ENCODE peak calls at places on chromosomes 1 and 21, in five cellular contexts. S is PC-3, Y is esophagus squamous epithelium, H is uterus, L is sigmoid colon. Z is an unnamed sample.

GRCh38 chr1:111191496-111191895 is 8.9 kb downstream of the DENND2D start:
- DNase-seq in S (no peak), H (no peak), L (no peak), Y (no peak), Z (no peak)

GRCh38 chr1:114466334-114467014 is 44.5 kb downstream of the TRIM33 start:
- DNase-seq in Y (no peak), H (no peak), L (no peak), S (no peak), Z (no peak)

GRCh38 chr21:38486221-38486620 is 12.1 kb downstream of the ERG start:
- DNase-seq in Y (no peak), S (peak), L (no peak), H (no peak), Z (no peak)

GRCh38 chr1:52955129-52955970 is 28.3 kb downstream of the SCP2 start:
- DNase-seq in H (no peak), S (peak), L (no peak), Y (no peak), Z (peak)

GRCh38 chr21:15514073-15514946 is 215.5 kb upstream of the USP25 start:
- DNase-seq in Y (no peak), H (no peak), L (no peak), S (no peak), Z (no peak)

GRCh38 chr1:166088572-166088955 is 78.2 kb downstream of the FAM78B start:
- DNase-seq in H (no peak), L (no peak), Y (no peak), S (no peak), Z (no peak)

GRCh38 chr21:38933731-38934130 is 128.0 kb downstream of the ETS2 start:
- DNase-seq in L (no peak), Y (no peak), S (no peak), H (no peak), Z (no peak)

GRCh38 chr1:161304927-161305871 is 4.6 kb downstream of the MPZ start:
- DNase-seq in L (no peak), S (no peak), H (no peak), Y (no peak), Z (no peak)

GRCh38 chr1:24254783-24255182 is 64.4 kb upstream of the GRHL3 start:
- DNase-seq in H (no peak), Y (no peak), L (no peak), S (no peak), Z (no peak)

GRCh38 chr1:235908742-235909520 is 42.2 kb upstream of the LYST start:
- DNase-seq in Y (no peak), S (peak), H (no peak), L (no peak), Z (peak)

GRCh38 chr1:185581961-185582725 is 152.0 kb upstream of the HMCN1 start:
- DNase-seq in S (peak), H (no peak), Y (no peak), L (no peak), Z (no peak)

GRCh38 chr1:203084588-203085527 is 954 bp downstream of the MYOG start:
- DNase-seq in S (peak), H (no peak), Y (no peak), L (peak), Z (peak)

GRCh38 chr1:203085528-203086406 is at the start of gene MYOG:
- DNase-seq in L (peak), S (no peak), H (no peak), Y (no peak), Z (no peak)

GRCh38 chr1:203081465-203082355 is 4.1 kb downstream of the MYOG start:
- DNase-seq in S (no peak), Y (no peak), L (peak), H (no peak), Z (no peak)

GRCh38 chr1:203082571-203083462 is 3.0 kb downstream of the MYOG start:
- DNase-seq in S (no peak), L (peak), H (no peak), Y (no peak), Z (no peak)

DNA sequence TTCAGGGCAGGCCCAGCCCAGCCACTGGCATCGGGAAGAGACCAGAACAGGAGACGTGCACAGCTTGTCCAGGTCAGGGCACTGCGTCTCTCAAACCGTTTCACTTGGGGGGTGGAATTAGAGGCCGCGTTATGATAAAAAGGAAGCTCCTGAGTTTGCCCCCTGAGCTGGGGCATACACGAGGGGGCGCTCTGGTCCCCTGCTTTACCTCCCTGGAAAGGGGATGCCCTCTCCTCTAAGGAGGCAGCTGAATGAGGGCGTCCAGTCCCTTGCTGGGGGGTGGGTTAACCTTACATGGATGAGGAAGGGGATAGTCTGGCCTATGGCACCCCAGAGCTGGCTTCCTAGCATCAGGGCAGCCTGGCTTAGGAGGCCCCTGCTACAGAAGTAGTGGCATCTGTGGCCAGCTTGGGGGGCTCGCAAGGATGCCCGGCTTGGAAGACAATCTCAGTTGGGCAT is 2.3 kb downstream of the MYOG start:
- DNase-seq in S (no peak), Y (no peak), H (no peak), L (peak), Z (no peak)
- TF ChIP-seq CTCF in S (peak), Y (no peak), H (no peak), L (no peak), Z (no peak)

GRCh38 chr1:221435510-221435909 is 306.4 kb downstream of the DUSP10 start:
- DNase-seq in Y (no peak), L (no peak), S (peak), H (no peak), Z (no peak)

GRCh38 chr1:221429262-221429661 is 312.6 kb downstream of the DUSP10 start:
- DNase-seq in Y (no peak), H (no peak), L (no peak), S (peak), Z (no peak)

GRCh38 chr1:221431968-221432367 is 309.9 kb downstream of the DUSP10 start:
- DNase-seq in S (no peak), H (no peak), Y (no peak), L (no peak), Z (no peak)

GRCh38 chr1:221430133-221430960 is 311.5 kb downstream of the DUSP10 start:
- DNase-seq in L (no peak), H (no peak), S (no peak), Y (no peak), Z (no peak)

GRCh38 chr1:221431068-221431651 is 310.7 kb downstream of the DUSP10 start:
- DNase-seq in S (no peak), Y (no peak), L (no peak), H (no peak), Z (no peak)
- TF ChIP-seq CTCF in S (peak), Y (no peak), L (no peak), H (no peak), Z (no peak)

DNA sequence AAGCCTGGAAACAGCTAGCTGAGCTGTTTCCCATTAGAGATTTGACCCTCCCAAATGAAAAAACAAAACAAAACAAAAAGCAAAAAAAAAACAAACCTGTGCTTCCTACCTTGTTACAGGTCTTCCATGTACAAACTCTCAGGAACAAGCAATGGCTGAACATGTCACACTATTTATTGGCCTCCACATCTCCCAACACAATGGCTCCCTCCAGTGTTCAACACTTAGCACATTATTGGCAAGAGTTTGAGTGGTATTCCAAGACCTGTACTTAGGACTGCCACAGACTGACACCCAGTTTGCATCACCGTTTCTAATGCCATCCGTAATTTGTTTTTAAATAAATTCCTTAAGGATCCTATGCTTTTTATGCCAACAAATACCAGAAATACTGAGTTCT is 195.0 kb upstream of the OLFM3 start:
- DNase-seq in S (peak), L (no peak), H (no peak), Y (no peak), Z (peak)
- TF ChIP-seq CTCF in S (peak), L (no peak), H (no peak), Y (no peak), Z (no peak)

GRCh38 chr1:160061376-160062100 is 8.4 kb downstream of the KCNJ10 start:
- DNase-seq in Y (no peak), H (no peak), L (no peak), S (no peak), Z (no peak)
- TF ChIP-seq CTCF in Y (no peak), H (no peak), L (no peak), S (no peak), Z (no peak)

DNA sequence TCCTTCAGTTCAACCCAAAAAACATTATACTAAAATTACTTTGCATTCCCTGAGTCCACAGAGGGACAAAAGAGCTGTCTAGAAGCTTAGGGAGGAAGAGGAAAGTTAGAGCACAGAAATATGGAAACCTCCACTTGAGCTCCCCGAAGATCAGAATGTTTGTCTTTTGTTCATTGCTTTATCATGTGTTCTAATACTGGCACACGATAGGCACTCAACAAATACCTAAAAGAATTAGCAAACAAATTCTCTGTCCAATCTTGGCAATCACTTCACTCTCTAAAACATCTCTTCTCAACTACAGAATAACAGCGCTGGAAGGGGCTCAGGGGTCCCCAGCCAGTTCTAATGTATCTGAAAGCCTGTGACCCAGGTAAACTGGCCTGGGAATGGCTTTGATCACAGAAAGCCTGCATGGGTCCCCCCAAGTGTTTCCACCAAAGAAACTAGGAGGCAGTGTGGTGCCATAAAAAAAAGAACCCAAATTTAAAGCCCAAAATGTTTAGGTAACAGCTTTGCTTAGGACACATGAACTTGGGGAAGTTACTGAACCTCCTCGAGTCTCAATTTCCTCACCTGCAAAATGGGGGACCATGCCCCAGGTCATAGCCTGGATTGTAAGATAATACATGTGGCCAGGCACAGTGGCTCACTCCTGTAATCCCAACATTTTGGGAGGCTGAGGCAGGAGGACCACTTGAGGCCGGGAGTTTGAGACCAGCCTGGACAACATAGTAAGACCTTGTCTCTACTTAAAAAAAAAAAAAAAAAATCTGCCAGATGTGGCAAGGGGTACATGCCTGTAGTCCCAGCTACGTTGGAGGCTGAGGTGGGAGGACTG is 45.8 kb downstream of the SSBP3 start:
- DNase-seq in L (no peak), Y (no peak), S (peak), H (no peak), Z (no peak)
- TF ChIP-seq CTCF in L (no peak), Y (no peak), S (peak), H (no peak), Z (no peak)

DNA sequence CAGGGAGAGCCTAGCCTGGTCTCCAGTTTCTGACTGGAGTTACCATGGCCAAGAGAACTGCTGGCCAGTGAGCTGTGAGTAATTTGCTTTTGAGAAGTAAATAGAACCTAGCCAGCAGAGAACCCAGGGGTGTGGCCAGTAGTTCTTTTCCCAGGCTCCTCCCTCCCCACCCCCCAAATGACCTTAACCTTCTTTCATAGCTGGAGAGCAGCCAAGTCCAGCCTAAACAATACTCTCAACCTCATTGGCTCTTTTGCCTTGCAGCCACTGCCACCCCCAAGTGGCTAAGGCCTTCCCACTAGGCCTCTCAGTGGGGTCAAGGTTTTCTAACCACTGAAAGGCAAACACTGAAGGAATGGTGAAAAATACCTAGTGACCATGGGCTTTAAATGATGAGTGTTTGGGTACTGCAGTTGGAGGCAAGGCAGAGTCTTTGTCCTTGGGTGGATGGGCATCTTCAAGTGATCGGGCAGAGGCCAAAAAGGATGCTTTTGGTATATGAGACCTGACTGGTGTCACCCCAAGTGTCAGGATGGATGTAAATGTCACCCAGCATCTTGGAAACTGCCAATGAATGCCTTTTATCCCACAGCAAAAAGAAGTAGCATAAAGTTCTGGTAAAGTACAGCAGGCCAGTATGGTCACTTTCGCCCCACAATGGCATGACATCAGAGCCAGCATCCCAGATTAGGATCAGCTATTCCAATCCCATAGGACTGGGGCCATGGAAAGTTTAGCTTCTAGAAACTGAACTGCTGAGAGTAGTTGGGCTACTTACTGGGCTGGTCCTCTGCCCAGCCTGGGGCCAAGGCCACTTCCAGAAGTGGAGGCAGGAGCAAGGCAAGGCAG is 3.5 kb upstream of the PIGV start:
- DNase-seq in S (peak), L (peak), Y (no peak), H (peak), Z (no peak)
- TF ChIP-seq CTCF in S (no peak), L (no peak), Y (no peak), H (no peak), Z (no peak)

DNA sequence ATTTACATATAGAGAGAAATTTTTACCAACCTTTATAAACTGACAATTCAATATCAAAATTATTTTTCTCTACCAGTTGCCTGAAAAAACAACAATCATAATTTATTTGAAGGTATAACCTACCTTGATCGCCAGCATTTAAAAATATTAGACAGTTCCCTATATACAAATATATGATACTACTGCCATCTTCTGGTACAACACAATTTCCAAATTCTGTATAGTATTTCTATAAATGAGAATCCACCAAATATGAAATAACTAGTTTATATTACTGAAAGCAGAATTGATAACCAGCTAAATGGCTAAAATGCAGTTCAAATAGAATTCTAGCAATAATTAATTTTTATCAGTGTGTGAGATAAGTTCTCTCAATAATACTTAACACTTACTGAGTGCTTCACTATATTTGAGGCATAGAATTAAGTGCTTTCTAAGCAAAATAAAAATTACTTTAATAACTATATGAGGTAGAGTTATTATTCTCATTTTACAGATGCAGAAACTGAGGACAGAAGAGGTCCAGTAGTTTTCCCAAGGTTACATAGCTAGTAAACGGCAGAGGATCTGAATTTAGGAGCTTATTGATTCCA is 75.6 kb downstream of the PIGK start:
- DNase-seq in Y (no peak), H (no peak), S (peak), L (no peak), Z (no peak)
- TF ChIP-seq CTCF in Y (peak), H (peak), S (peak), L (no peak), Z (peak)

DNA sequence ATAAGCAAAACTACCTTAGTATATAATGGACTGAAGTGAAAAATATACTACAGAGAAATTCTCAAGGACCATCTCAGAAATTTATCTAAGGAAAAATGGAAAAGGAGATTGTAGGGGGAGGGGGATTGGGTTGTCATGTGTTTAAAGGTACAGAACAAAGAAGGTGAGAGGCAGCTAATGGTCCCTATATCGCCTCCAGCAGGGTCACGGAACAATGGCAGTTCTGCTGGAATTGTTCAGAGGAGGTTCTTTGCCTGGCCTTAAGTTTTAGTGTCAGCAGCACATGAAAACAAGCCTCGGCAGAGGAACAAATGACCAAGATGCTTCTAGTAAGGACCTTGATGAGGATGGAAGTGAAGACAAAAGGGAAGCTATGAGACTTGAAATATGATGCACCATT is 42.0 kb upstream of the RGS2 start:
- DNase-seq in H (no peak), L (no peak), S (no peak), Y (no peak), Z (no peak)
- TF ChIP-seq CTCF in H (no peak), L (no peak), S (no peak), Y (no peak), Z (no peak)

GRCh38 chr1:29333008-29333407 is 96.7 kb downstream of the PTPRU start:
- DNase-seq in S (no peak), Y (no peak), H (no peak), L (no peak), Z (no peak)

GRCh38 chr1:29331309-29331708 is 95.0 kb downstream of the PTPRU start:
- DNase-seq in L (no peak), H (no peak), S (no peak), Y (no peak), Z (no peak)

GRCh38 chr1:29331731-29332130 is 95.4 kb downstream of the PTPRU start:
- DNase-seq in S (no peak), Y (no peak), H (no peak), L (no peak), Z (no peak)

GRCh38 chr1:29330856-29331255 is 94.5 kb downstream of the PTPRU start:
- DNase-seq in H (no peak), S (no peak), Y (no peak), L (peak), Z (no peak)

GRCh38 chr1:29332204-29332603 is 95.9 kb downstream of the PTPRU start:
- DNase-seq in S (peak), Y (no peak), H (no peak), L (peak), Z (peak)
- TF ChIP-seq CTCF in S (peak), Y (no peak), H (no peak), L (no peak), Z (peak)

GRCh38 chr1:44674113-44675000 is at the start of the genes ARMH1 and TMEM53:
- DNase-seq in S (peak), Y (peak), H (peak), L (peak), Z (peak)
- TF ChIP-seq CTCF in S (peak), Y (no peak), H (no peak), L (no peak), Z (no peak)

Z was measured in Calu3.